ENCODE peak calls at places on chromosomes 4 and X, in four cellular contexts. Z, O, V and U are unnamed samples.

GRCh38 chr4:108646706-108647105 is 3.7 kb upstream of the OSTC start:
- DNase-seq in V (no peak), O (no peak), Z (no peak), U (no peak)

GRCh38 chrX:69163936-69164741 is 1.1 kb downstream of the PJA1 start:
- DNase-seq in O (peak; percentile 69), V (no peak), Z (no peak), U (no peak)

GRCh38 chrX:51336584-51336983 is 4.0 kb downstream of the NUDT10 start:
- DNase-seq in V (no peak), O (no peak), Z (no peak), U (no peak)

GRCh38 chr4:7647932-7648812 is 213.4 kb upstream of the PSAPL1 start:
- DNase-seq in V (peak; percentile 53), Z (no peak), O (peak; percentile 83), U (no peak)

GRCh38 chrX:41275661-41276609 is 58.0 kb upstream of the DDX3X start:
- DNase-seq in Z (no peak), V (no peak), O (peak; percentile 83), U (no peak)

GRCh38 chr4:6263541-6264540 is 5.8 kb upstream of the WFS1 start:
- DNase-seq in V (no peak), Z (no peak), O (peak; percentile 71), U (no peak)

GRCh38 chr4:16082424-16083216 is 1.2 kb downstream of the PROM1 start:
- DNase-seq in O (peak; percentile 87), Z (no peak), V (no peak), U (no peak)

GRCh38 chrX:30521440-30522182 is 56.0 kb downstream of the TASL start:
- DNase-seq in V (no peak), O (no peak), Z (no peak), U (no peak)

GRCh38 chr4:138178566-138178965 is 63.6 kb downstream of the SLC7A11 start:
- DNase-seq in Z (no peak), O (no peak), V (no peak), U (no peak)

GRCh38 chr4:138192113-138192512 is 50.0 kb downstream of the SLC7A11 start:
- DNase-seq in O (no peak), Z (no peak), V (no peak), U (no peak)

GRCh38 chrX:109629310-109629709 is 4.3 kb upstream of the KCNE5 start:
- DNase-seq in O (no peak), V (no peak), Z (no peak), U (no peak)

GRCh38 chrX:109624022-109624421 is 950 bp downstream of the KCNE5 start:
- DNase-seq in V (no peak), O (no peak), Z (no peak), U (no peak)

GRCh38 chrX:109622270-109622669 is 2.7 kb downstream of the KCNE5 start:
- DNase-seq in Z (no peak), O (no peak), V (no peak), U (no peak)

GRCh38 chrX:109626637-109627036 is 1.7 kb upstream of the KCNE5 start:
- DNase-seq in O (no peak), V (no peak), Z (no peak), U (no peak)

GRCh38 chrX:109624641-109625311 is at the start of gene KCNE5:
- DNase-seq in O (peak; percentile 63), V (no peak), Z (no peak), U (no peak)
- H3K4me3 ChIP-seq in O (no peak within 1 kb of the TSS), V (peak within 1 kb of the TSS; percentile 21), Z (no peak within 1 kb of the TSS), U (peak within 1 kb of the TSS; percentile 16)

GRCh38 chrX:110226931-110227330 is 91.0 kb downstream of the AMMECR1 start:
- DNase-seq in V (no peak), O (no peak), Z (no peak), U (no peak)
- H3K27ac ChIP-seq in V (no peak overlapping the region), O (no peak overlapping the region), Z (no peak overlapping the region), U (no peak overlapping the region)

DNA sequence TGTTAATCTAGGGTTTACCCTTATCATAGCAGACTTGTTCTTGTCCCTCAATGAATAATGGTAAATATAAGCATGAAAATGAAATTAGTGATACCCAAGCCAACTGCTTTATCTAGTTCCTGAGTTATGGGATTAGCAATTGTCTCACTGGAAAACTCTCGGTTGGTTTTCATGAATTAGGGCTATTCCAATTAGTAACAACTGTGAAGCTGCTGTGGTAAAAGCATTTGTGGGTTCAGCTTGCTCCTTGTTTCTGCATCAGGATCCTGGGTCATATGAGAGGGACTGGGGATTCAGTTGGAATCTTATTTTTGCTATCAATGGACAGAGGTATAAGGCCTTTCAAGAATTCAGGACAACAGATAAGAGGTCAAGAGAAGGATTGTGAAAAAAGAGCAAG is 50.2 kb downstream of the DCX start:
- DNase-seq in O (no peak), V (no peak), Z (no peak), U (no peak)
- H3K4me3 ChIP-seq in O (no peak overlapping the region), V (no peak overlapping the region), Z (no peak overlapping the region), U (no peak overlapping the region)

DNA sequence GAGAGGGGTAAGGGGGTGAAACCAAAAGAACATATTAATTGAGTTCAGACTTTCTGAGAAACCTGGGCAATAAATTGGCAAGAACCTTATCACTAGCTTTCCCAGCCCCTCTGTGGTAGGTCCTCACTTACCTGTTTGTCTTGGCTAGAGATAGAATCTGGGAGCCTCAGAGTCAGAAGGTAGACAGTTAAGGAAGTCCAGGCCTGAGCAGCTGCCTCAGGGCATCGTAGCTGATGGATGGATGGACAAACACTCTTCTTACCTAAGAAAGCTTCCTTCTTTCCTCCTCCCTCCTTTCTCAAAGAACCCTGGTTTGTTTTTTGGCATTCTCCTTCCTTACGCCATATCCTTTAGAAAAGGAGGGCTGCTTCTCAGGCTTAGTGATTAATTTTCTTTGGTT is 24.4 kb downstream of the FRAS1 start:
- DNase-seq in V (no peak), Z (no peak), O (no peak), U (no peak)
- H3K27ac ChIP-seq in V (no peak overlapping the region), Z (no peak overlapping the region), O (no peak overlapping the region), U (no peak overlapping the region)